ENCODE peak calls at places on chromosomes 11 and 22, in seven cellular contexts. K is colonic mucosa, U is AG04450, L is fibroblast of villous mesenchyme, O is K562, Z is GM12865, E is pancreas. M is an unnamed sample.
A peak's percentile ranks its signal among the peaks of the same experiment; 100 is the strongest.

GRCh38 chr22:20994128-20994901 is 7.6 kb downstream of the THAP7 start:
- DNase-seq in K (no peak), O (no peak), E (peak; percentile 41), L (no peak), U (no peak), Z (no peak), M (no peak)

GRCh38 chr11:47905358-47906059 is 57.4 kb upstream of the NUP160 start:
- DNase-seq in O (no peak), L (peak; percentile 69), U (no peak), E (no peak), K (no peak), Z (no peak), M (no peak)

GRCh38 chr22:26711205-26711958 is 54.0 kb downstream of the MIAT start:
- DNase-seq in L (peak; percentile 57), K (no peak), Z (peak; percentile 92), E (no peak), O (no peak), U (peak; percentile 20), M (peak; percentile 24)

GRCh38 chr11:134047586-134047999 is 21.3 kb upstream of the JAM3 start:
- DNase-seq in U (peak; percentile 69), Z (no peak), E (peak; percentile 48), O (no peak), K (peak; percentile 67), L (peak; percentile 87), M (peak; percentile 94)

GRCh38 chr11:76207642-76208378 is 1.5 kb upstream of the WNT11 start:
- DNase-seq in L (peak; percentile 76), Z (peak; percentile 78), U (no peak), E (peak; percentile 96), O (peak; percentile 87), K (peak; percentile 86), M (peak; percentile 71)

GRCh38 chr11:115471367-115471766 is 32.8 kb downstream of the CADM1 start:
- DNase-seq in Z (peak; percentile 54), L (no peak), E (no peak), U (no peak), O (no peak), K (no peak), M (no peak)

GRCh38 chr11:5197538-5197937 is 2.9 kb downstream of the OR51V1 start:
- DNase-seq in Z (no peak), L (peak; percentile 24), K (no peak), O (no peak), U (peak; percentile 7), E (no peak), M (peak; percentile 46)

GRCh38 chr22:20117656-20118571 is 888 bp upstream of the TRMT2A start:
- DNase-seq in O (peak; percentile 87), L (peak; percentile 31), E (peak; percentile 73), Z (peak; percentile 61), K (no peak), U (no peak), M (peak; percentile 29)

GRCh38 chr11:128365044-128365443 is 222.3 kb downstream of the ETS1 start:
- DNase-seq in E (no peak), L (peak; percentile 73), U (peak; percentile 52), K (no peak), Z (peak; percentile 40), O (peak; percentile 7), M (peak; percentile 75)

GRCh38 chr22:19266547-19267086 is 24.9 kb downstream of the CLTCL1 start:
- DNase-seq in L (no peak), O (no peak), E (no peak), Z (no peak), K (no peak), U (no peak), M (no peak)

GRCh38 chr11:36456136-36456535 is 53.9 kb downstream of the TRAF6 start:
- DNase-seq in L (no peak), K (no peak), U (no peak), E (no peak), Z (no peak), O (no peak), M (peak; percentile 83)

GRCh38 chr11:97514446-97514845 is 1124.6 kb downstream of the JRKL start:
- DNase-seq in O (no peak), K (no peak), E (no peak), L (no peak), Z (no peak), U (no peak), M (no peak)

GRCh38 chr11:30585067-30585891 is 874 bp downstream of the MPPED2 start:
- DNase-seq in L (no peak), E (peak; percentile 71), U (no peak), Z (no peak), K (no peak), O (no peak), M (no peak)

GRCh38 chr11:118060879-118061278 is 16.0 kb upstream of the TMPRSS4 start:
- DNase-seq in U (no peak), O (peak; percentile 62), K (no peak), L (no peak), Z (no peak), E (peak; percentile 36), M (no peak)

GRCh38 chr11:57792870-57793269 is 31.3 kb downstream of the CTNND1 start:
- DNase-seq in L (no peak), O (no peak), Z (no peak), K (peak; percentile 42), E (no peak), U (no peak), M (no peak)
- H3K4me3 ChIP-seq in L (no peak overlapping the region), O (no peak overlapping the region), Z (no peak overlapping the region), K (no peak overlapping the region), E (no peak overlapping the region), U (no peak overlapping the region), M (no peak overlapping the region)

GRCh38 chr11:72102946-72103753 is at the start of gene LAMTOR1:
- DNase-seq in O (peak; percentile 100), U (peak; percentile 98), E (peak; percentile 97), K (peak; percentile 100), Z (peak; percentile 99), L (peak; percentile 99), M (peak; percentile 99)
- TF ChIP-seq CTCF in O (peak; percentile 71), U (peak; percentile 46), E (no peak), K (peak; percentile 34), Z (peak; percentile 27), L (peak; percentile 38), M (peak; percentile 50)

GRCh38 chr11:127340438-127340837 is 339.9 kb upstream of the KIRREL3 start:
- DNase-seq in E (no peak), Z (no peak), L (no peak), U (no peak), O (no peak), K (no peak), M (no peak)

GRCh38 chr11:127350476-127350875 is 349.9 kb upstream of the KIRREL3 start:
- DNase-seq in U (no peak), L (no peak), O (no peak), E (no peak), K (no peak), Z (no peak), M (no peak)

DNA sequence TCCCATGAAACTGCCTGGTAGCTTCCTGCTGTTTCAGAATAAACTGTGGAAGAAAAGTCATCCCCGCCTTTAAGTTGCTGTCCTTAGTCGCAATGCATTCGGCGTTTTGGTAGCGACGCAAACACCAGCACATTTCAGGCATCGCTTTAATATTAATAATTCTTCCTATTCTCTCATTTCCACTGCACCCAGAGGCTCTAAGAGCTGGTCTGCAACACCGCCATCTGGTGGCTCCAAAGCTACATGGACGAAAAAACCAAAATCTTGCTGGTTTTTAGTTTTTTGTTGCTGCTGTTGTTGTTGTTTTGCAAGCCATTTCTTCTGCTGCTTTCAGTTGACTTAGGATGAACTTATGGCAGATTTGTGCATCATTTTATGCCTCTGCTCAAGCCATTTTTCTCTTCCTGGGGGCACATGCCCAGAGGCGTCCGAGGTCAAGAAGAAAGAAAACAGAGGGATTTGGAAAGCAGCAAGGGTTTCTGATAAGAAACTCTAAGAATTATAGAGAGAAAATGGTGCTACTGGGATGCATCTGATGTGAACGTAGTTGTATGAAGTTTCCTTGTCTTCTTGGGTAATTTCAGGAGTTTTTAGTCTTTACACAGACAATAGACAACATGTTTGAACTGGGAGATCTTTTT is 345.4 kb upstream of the KIRREL3 start:
- DNase-seq in L (peak; percentile 4), Z (peak; percentile 34), K (no peak), U (no peak), O (peak; percentile 14), E (peak; percentile 56), M (peak; percentile 35)
- H3K4me3 ChIP-seq in L (no peak overlapping the region), Z (no peak overlapping the region), K (no peak overlapping the region), U (no peak overlapping the region), O (no peak overlapping the region), E (no peak overlapping the region), M (no peak overlapping the region)

DNA sequence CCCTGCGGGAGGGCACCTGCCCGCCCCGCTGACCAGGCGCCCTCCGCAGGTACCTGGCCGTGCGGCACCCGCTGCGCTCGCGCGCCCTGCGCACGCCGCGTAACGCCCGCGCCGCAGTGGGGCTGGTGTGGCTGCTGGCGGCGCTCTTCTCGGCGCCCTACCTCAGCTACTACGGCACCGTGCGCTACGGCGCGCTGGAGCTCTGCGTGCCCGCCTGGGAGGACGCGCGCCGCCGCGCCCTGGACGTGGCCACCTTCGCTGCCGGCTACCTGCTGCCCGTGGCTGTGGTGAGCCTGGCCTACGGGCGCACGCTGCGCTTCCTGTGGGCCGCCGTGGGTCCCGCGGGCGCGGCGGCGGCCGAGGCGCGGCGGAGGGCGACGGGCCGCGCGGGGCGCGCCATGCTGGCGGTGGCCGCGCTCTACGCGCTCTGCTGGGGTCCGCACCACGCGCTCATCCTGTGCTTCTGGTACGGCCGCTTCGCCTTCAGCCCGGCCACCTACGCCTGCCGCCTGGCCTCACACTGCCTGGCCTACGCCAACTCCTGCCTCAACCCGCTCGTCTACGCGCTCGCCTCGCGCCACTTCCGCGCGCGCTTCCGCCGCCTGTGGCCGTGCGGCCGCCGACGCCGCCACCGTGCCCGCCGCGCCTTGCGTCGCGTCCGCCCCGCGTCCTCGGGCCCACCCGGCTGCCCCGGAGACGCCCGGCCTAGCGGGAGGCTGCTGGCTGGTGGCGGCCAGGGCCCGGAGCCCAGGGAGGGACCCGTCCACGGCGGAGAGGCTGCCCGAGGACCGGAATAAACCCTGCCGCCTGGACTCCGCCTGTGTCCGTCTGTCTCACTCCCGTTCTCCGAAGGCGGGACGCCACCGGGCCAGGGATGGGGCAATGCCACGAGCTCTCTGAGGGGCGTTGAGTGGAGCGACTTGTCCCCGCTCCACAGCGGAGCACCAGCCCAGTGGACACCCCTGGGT is 1.8 kb downstream of the GALR3 start:
- DNase-seq in Z (peak; percentile 60), E (no peak), O (no peak), L (peak; percentile 39), K (no peak), U (no peak), M (no peak)
- TF ChIP-seq CTCF in Z (peak; percentile 17), E (no peak), O (no peak), L (no peak), K (no peak), U (no peak), M (no peak)

DNA sequence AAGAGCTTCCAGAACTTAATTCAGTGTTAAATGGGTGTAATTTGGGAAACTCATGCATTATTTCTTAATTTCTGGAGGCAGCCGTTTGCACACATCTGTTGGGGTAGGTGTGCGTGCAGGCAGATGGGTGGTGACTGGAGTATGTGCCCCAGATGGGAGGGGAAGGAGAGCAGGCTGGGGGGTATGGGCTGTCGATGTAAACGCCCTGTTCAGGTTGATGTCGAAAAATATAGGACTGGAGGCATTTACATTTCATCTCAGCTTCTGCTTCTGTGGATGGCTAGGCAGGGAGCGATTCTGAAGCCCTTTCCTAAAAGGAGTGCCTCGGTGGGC is 13.8 kb upstream of the SHISAL1 start:
- DNase-seq in O (no peak), Z (no peak), L (no peak), U (no peak), E (no peak), K (no peak), M (peak; percentile 42)
- H3K4me3 ChIP-seq in O (no peak overlapping the region), Z (no peak overlapping the region), L (peak overlapping the region; percentile 67), U (peak overlapping the region; percentile 68), E (no peak overlapping the region), K (peak overlapping the region; percentile 31), M (peak overlapping the region; percentile 71)

GRCh38 chr11:67321313-67321871 is 18.1 kb downstream of the SSH3 start:
- DNase-seq in L (no peak), Z (no peak), O (no peak), U (no peak), E (no peak), K (no peak), M (no peak)
- TF ChIP-seq CTCF in L (no peak), Z (no peak), O (no peak), U (no peak), E (no peak), K (no peak), M (no peak)

GRCh38 chr22:40721266-40721665 is 42.0 kb downstream of the MCHR1 start:
- DNase-seq in Z (no peak), E (no peak), L (peak; percentile 36), U (no peak), K (no peak), O (peak; percentile 24), M (peak; percentile 27)
- H3K4me3 ChIP-seq in Z (no peak overlapping the region), E (no peak overlapping the region), L (no peak overlapping the region), U (no peak overlapping the region), K (no peak overlapping the region), O (no peak overlapping the region), M (no peak overlapping the region)